ENCODE peak calls at places on chromosomes 1 and 21, in seven cellular contexts. G is mammary epithelial cell, F is cardiac fibroblast, X is PC-9, Y is lung, L is BJ, V is cardiac muscle cell. Z is an unnamed sample.

GRCh38 chr1:235533476-235534168 is 29.4 kb upstream of the B3GALNT2 start:
- DNase-seq in Y (no peak), G (no peak), X (no peak), V (no peak), F (peak; percentile 20), L (no peak), Z (no peak)

GRCh38 chr1:108082741-108083562 is 117.2 kb downstream of the SLC25A24 start:
- DNase-seq in V (no peak), L (no peak), X (no peak), F (no peak), Y (no peak), G (no peak), Z (no peak)

GRCh38 chr1:208851376-208851775 is 607.2 kb upstream of the PLXNA2 start:
- DNase-seq in V (no peak), L (no peak), F (no peak), X (no peak), G (no peak), Y (no peak), Z (no peak)

GRCh38 chr21:31514598-31514997 is 144.9 kb upstream of the SOD1 start:
- DNase-seq in X (no peak), G (peak; percentile 22), V (peak; percentile 20), Y (no peak), F (no peak), L (no peak), Z (peak; percentile 61)

GRCh38 chr1:172277989-172278388 is 142.5 kb upstream of the C1orf105 start:
- DNase-seq in G (no peak), Y (no peak), V (no peak), L (no peak), X (no peak), F (no peak), Z (no peak)

GRCh38 chr1:28482138-28482537 is 23.7 kb upstream of the RCC1 start:
- DNase-seq in X (no peak), Y (no peak), G (no peak), V (no peak), F (no peak), L (no peak), Z (no peak)

GRCh38 chr1:109272021-109272799 is 10.7 kb downstream of the PSRC1 start:
- DNase-seq in Y (no peak), X (no peak), L (no peak), V (no peak), F (no peak), G (no peak), Z (no peak)

GRCh38 chr21:27802816-27803475 is 836.1 kb upstream of the ADAMTS5 start:
- DNase-seq in X (no peak), G (peak; percentile 43), L (no peak), F (peak; percentile 71), Y (peak; percentile 47), V (peak; percentile 52), Z (peak; percentile 38)

GRCh38 chr1:239221656-239222055 is 164.7 kb upstream of the CHRM3 start:
- DNase-seq in G (no peak), V (no peak), X (no peak), L (no peak), Y (no peak), F (no peak), Z (no peak)

GRCh38 chr1:231442735-231443134 is 20.6 kb upstream of the EGLN1 start:
- DNase-seq in G (no peak), F (peak; percentile 23), Y (no peak), X (no peak), V (no peak), L (no peak), Z (no peak)

GRCh38 chr1:32500387-32501209 is 35.7 kb downstream of the ZBTB8B start:
- DNase-seq in F (peak; percentile 59), X (no peak), G (peak; percentile 63), L (no peak), V (peak; percentile 75), Y (peak; percentile 59), Z (peak; percentile 53)

GRCh38 chr1:166490437-166490784 is 323.6 kb upstream of the FAM78B start:
- DNase-seq in V (no peak), F (no peak), Y (no peak), L (no peak), X (no peak), G (peak; percentile 19), Z (no peak)

GRCh38 chr1:161198206-161198876 is 513 bp downstream of the ADAMTS4 start:
- DNase-seq in G (no peak), V (peak; percentile 81), X (peak; percentile 56), F (no peak), L (no peak), Y (no peak), Z (peak; percentile 39)

GRCh38 chr1:38221006-38221649 is 174.5 kb upstream of the POU3F1 start:
- DNase-seq in X (no peak), Y (no peak), G (peak; percentile 48), L (peak; percentile 81), F (peak; percentile 13), V (no peak), Z (peak; percentile 69)

GRCh38 chr1:161706483-161707347 is at the start of gene FCRLA:
- DNase-seq in G (peak; percentile 94), Y (no peak), F (peak; percentile 97), L (peak; percentile 87), V (peak; percentile 2), X (no peak), Z (peak; percentile 85)

GRCh38 chr1:205270764-205271163 is 43.0 kb downstream of the TMCC2 start:
- DNase-seq in G (peak; percentile 81), F (peak; percentile 75), Y (no peak), X (no peak), L (no peak), V (no peak), Z (no peak)

GRCh38 chr1:55214903-55215193 is 316 bp downstream of the USP24 start:
- DNase-seq in V (peak; percentile 74), G (no peak), F (no peak), X (no peak), Y (peak; percentile 35), L (no peak), Z (peak; percentile 35)

GRCh38 chr1:32538887-32539583 is at the start of gene ZBTB8A:
- DNase-seq in Y (peak; percentile 47), L (no peak), X (peak; percentile 48), G (peak; percentile 56), F (peak; percentile 67), V (peak; percentile 51), Z (peak; percentile 66)

GRCh38 chr1:21891621-21892479 is 45.3 kb downstream of the HSPG2 start:
- DNase-seq in V (no peak), Y (no peak), X (no peak), L (no peak), G (peak; percentile 24), F (no peak), Z (no peak)

GRCh38 chr1:172105230-172105629 is 263.9 kb downstream of the DNM3 start:
- DNase-seq in Y (no peak), G (no peak), L (no peak), V (no peak), F (no peak), X (no peak), Z (no peak)

GRCh38 chr1:236338096-236338495 is 56.0 kb upstream of the EDARADD start:
- DNase-seq in L (no peak), V (no peak), X (no peak), G (peak; percentile 63), Y (no peak), F (peak; percentile 14), Z (no peak)

DNA sequence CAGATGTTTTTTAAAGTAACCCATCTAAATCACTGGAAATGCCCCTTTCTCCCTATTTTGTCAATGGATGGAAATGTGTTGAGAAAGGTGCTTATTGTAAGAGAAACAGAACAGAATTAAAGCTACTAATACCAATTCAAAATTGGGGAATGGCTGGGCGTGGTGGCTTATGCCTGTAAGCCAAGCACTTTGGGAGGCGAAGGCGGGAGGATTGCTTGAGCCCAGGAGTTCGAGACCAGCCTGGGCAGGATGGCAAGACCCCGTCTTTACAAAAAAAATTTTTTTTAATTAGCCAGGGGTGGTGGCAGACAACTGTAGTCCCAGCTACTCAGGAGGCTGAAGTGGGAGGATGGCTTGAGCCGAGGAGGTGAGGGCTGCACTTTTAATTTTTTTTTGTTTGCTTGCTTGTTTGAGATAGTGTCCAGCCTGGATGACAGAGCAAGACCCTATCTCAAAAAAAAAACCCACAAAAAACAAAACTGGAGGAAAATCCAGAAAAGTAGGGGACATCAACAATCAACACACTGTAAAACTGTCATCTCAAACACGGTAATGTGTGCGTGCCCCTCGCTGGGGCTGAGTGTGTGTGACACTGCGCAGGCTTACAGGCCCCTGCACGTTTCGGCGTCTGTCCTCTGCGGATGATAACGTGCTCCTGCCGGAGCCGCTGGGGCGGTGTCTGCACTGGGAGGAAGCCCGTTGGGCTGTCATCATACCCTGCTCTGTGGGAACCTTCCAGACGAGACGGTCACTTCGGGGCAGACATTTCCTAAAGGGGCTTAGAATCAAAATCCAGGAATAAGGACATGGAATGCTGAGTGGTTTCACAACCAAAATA is 11.6 kb upstream of the POFUT2 start:
- DNase-seq in V (no peak), G (no peak), X (no peak), F (peak; percentile 65), Y (no peak), L (no peak), Z (no peak)
- H3K4me3 ChIP-seq in V (no peak overlapping the region), G (no peak overlapping the region), X (no peak overlapping the region), F (no peak overlapping the region), Y (no peak overlapping the region), L (no peak overlapping the region), Z (no peak overlapping the region)

DNA sequence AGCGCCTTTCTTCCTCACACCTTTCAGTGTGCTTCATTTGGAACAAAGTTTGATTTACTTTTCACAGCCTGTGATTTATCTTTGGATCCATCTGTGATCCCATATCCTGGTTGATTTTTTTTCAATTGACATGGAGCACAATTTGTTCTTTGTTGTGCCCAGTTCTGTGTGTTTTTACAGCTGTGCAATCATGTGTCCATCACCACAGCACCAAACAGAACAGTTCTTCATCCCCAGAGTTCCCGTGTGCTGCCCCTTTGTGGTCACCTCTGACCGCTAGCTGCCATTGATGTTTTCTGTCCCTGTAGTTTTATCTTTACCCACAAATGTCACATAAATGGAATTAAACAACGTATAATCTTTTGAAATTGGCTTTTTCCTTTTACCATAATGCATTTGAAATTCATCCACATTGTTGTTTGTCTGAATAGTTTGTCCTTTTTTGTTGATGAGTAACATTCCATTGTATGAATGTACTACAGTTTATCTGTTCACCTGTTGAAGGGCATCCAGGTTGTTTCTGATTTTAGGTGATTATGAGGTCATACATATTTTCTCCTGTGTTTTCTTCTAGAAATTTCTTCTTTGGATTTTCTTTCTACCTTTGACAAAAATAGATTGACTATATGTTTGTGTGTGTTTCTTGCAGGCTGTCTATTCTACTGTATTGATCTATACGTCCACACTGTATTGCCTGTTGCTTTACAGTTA is 17.4 kb downstream of the MIGA1 start:
- DNase-seq in X (no peak), L (no peak), V (no peak), G (peak; percentile 23), Y (no peak), F (peak; percentile 7), Z (no peak)
- TF ChIP-seq CTCF in X (no peak), L (no peak), V (no peak), G (no peak), Y (no peak), F (no peak), Z (no peak)

GRCh38 chr1:184971522-184972265 is 2.6 kb downstream of the NIBAN1 start:
- DNase-seq in F (peak; percentile 34), V (no peak), X (no peak), G (no peak), Y (no peak), L (no peak), Z (no peak)
- H3K4me3 ChIP-seq in F (no peak overlapping the region), V (no peak overlapping the region), X (no peak overlapping the region), G (peak overlapping the region; percentile 81), Y (no peak overlapping the region), L (no peak overlapping the region), Z (no peak overlapping the region)

DNA sequence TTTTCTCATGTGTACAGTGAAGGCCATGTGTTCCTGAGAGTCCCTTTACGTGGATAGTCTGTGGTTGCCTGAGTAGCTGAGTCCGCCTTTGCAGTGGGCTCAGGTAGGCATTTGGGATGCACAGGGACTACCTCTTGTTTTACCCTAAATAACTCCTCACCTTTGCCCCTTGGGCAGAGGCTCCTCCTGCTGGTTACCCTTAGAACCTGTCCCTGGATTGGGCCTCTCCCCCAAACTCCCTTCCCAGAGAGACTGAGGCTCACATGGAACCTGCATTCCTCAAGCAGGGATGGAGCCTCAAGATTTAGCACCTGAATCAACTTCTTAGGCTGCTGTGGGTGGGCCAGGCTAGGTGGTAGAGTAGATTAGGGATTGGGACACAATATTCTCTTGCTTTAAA is 111.7 kb downstream of the FOXD2 start:
- DNase-seq in G (no peak), L (no peak), X (no peak), Y (no peak), F (no peak), V (no peak), Z (no peak)
- TF ChIP-seq CTCF in G (no peak), L (no peak), X (no peak), Y (no peak), F (no peak), V (no peak), Z (no peak)